ENCODE peak calls at places on chromosomes 5 and 9, in six cellular contexts. N is effector memory CD4-positive, alpha-beta T cell; X is mammary epithelial cell; W is HCT116; Y is AG04450; A is SJSA1. U is an unnamed sample.

GRCh38 chr9:127341152-127341551 is 55.8 kb upstream of the SLC2A8 start:
- DNase-seq in N (no peak), X (no peak), W (no peak), Y (no peak), A (no peak), U (no peak)

GRCh38 chr5:171907731-171908343 is 98.6 kb downstream of the FBXW11 start:
- DNase-seq in N (no peak), X (peak; percentile 48), W (peak; percentile 37), Y (peak; percentile 43), A (peak; percentile 70), U (peak; percentile 30)

GRCh38 chr9:14945351-14945750 is 35.1 kb upstream of the FREM1 start:
- DNase-seq in N (no peak), X (no peak), W (no peak), Y (no peak), A (no peak), U (no peak)

GRCh38 chr5:36270175-36270574 is 28.4 kb upstream of the NADK2 start:
- DNase-seq in N (no peak), X (no peak), W (no peak), Y (no peak), A (no peak), U (no peak)

GRCh38 chr9:19108038-19108437 is 5.3 kb upstream of the HAUS6 start:
- DNase-seq in N (no peak), X (no peak), W (no peak), Y (no peak), A (no peak), U (no peak)

GRCh38 chr5:149028984-149029383 is 33.9 kb downstream of the SH3TC2 start:
- DNase-seq in N (no peak), X (no peak), W (no peak), Y (no peak), A (no peak), U (no peak)

GRCh38 chr9:127898433-127899199 is 787 bp downstream of the ST6GALNAC6 start:
- DNase-seq in N (no peak), X (no peak), W (no peak), Y (peak; percentile 64), A (peak; percentile 51), U (peak; percentile 42)

GRCh38 chr9:137666950-137667670 is 48.3 kb downstream of the EHMT1 start:
- DNase-seq in N (no peak), X (no peak), W (no peak), Y (no peak), A (no peak), U (no peak)

GRCh38 chr5:138685052-138685755 is 68.0 kb upstream of the CTNNA1 start:
- DNase-seq in N (no peak), X (peak; percentile 59), W (no peak), Y (no peak), A (no peak), U (no peak)

GRCh38 chr9:35993976-35994720 is 36.2 kb upstream of the OR2S2 start:
- DNase-seq in N (no peak), X (no peak), W (no peak), Y (peak; percentile 7), A (no peak), U (no peak)

GRCh38 chr9:130944510-130945058 is 5.5 kb upstream of the FIBCD1 start:
- DNase-seq in N (no peak), X (no peak), W (no peak), Y (no peak), A (no peak), U (no peak)

GRCh38 chr5:139223481-139223880 is 25.3 kb upstream of the SIL1 start:
- DNase-seq in N (no peak), X (no peak), W (no peak), Y (no peak), A (no peak), U (no peak)

GRCh38 chr9:5622019-5622418 is 6.9 kb upstream of the RIC1 start:
- DNase-seq in N (no peak), X (peak; percentile 73), W (no peak), Y (peak; percentile 50), A (peak; percentile 50), U (no peak)

GRCh38 chr5:96753848-96754247 is 53.9 kb downstream of the ERAP1 start:
- DNase-seq in N (no peak), X (no peak), W (no peak), Y (no peak), A (no peak), U (no peak)

GRCh38 chr9:119094086-119094485 is 275.1 kb downstream of the BRINP1 start:
- DNase-seq in N (no peak), X (no peak), W (no peak), Y (no peak), A (no peak), U (no peak)

GRCh38 chr5:124289122-124289521 is 457.3 kb downstream of the ZNF608 start:
- DNase-seq in N (no peak), X (no peak), W (no peak), Y (no peak), A (no peak), U (peak; percentile 48)

GRCh38 chr5:56981906-56982305 is 30.0 kb upstream of the MIER3 start:
- DNase-seq in N (no peak), X (no peak), W (no peak), Y (no peak), A (no peak), U (no peak)

GRCh38 chr9:70117835-70118319 is 74.2 kb downstream of the MAMDC2 start:
- DNase-seq in N (no peak), X (peak; percentile 42), W (no peak), Y (no peak), A (no peak), U (no peak)

GRCh38 chr9:98429613-98430012 is 174.2 kb upstream of the TBC1D2 start:
- DNase-seq in N (no peak), X (no peak), W (no peak), Y (peak; percentile 16), A (no peak), U (no peak)

GRCh38 chr9:121985792-121986494 is 107.2 kb downstream of the TTLL11 start:
- DNase-seq in N (no peak), X (no peak), W (no peak), Y (no peak), A (no peak), U (no peak)

GRCh38 chr5:172939561-172939960 is 19.7 kb upstream of the RPL26L1 start:
- DNase-seq in N (no peak), X (no peak), W (no peak), Y (no peak), A (no peak), U (peak; percentile 22)

GRCh38 chr9:90948156-90948555 is 146.5 kb downstream of the SYK start:
- DNase-seq in N (no peak), X (no peak), W (no peak), Y (no peak), A (no peak), U (no peak)

GRCh38 chr5:142015781-142016533 is 3.1 kb upstream of the GNPDA1 start:
- DNase-seq in N (peak; percentile 25), X (peak; percentile 66), W (no peak), Y (no peak), A (peak; percentile 38), U (no peak)

GRCh38 chr5:101306391-101307137 is 403.5 kb upstream of the ST8SIA4 start:
- DNase-seq in N (no peak), X (no peak), W (peak; percentile 6), Y (no peak), A (peak; percentile 29), U (no peak)

DNA sequence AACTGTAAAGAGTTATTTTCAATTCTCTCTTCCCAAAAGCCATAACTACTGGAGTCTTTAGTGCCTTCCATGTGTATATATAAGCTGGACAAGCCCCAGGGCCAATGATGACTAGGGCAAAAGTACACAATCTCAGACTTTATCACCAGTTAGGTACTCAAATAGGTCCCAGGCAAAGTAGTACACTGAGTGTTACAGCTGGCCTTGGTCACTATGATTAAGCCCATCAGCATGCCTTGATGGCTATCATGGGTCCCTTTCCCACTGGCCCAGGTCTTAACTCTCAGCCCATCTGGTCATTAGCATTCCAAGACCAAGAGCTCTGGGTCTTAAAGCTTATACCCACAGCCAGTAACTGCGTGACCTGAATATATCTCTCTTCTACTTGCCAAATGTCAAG is 62.5 kb downstream of the NR6A1 start:
- DNase-seq in N (no peak), X (peak; percentile 20), W (no peak), Y (no peak), A (peak; percentile 47), U (no peak)
- H3K27ac ChIP-seq in N (no peak overlapping the region), X (no peak overlapping the region), W (no peak overlapping the region), Y (no peak overlapping the region), A (peak overlapping the region; percentile 47), U (no peak overlapping the region)

DNA sequence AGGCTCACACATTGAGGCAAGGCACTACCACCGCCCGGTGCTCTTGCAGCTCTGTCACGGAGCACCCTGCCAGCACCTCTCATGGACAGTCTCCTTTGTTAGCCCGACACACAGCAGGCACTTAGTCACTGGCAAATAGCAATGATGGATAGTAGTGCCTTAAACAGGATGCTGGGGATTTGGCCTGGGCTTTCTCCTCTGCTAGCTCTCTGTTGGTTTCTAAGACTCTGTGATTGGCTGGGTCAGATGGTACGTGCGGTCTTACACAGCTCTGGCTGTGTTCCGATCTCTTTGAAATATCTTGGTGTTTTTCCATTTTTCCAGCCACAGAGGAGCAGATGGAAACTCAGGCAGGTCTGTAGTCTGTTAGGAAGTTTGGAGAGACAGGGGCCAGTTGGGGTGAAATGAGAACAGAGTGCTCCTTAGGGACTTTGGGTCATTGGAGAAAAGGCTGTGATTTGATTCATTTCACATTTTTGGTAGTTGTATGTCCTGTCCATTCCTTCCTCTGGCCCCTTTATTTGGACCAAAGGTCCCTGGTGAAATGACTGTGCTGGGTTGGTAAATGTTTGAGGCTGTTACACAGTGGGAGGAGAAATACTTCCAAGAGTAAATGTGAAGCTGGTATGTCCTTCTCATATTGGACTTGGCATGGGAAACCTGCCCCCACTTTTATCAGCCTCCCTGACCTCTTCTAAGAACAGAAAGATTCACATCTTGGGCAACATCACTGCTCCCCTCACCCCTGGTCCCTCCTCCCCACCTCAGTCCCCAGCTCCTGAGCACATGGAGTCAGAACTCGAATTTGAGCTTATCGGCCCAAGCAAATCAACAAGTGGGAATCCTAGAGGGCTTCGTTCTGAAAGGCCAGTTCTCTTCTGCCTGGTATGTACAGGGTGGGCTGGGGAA is 3.4 kb downstream of the SMIM3 start:
- DNase-seq in N (no peak), X (peak; percentile 88), W (no peak), Y (peak; percentile 69), A (no peak), U (no peak)
- H3K27ac ChIP-seq in N (peak overlapping the region; percentile 4), X (peak overlapping the region; percentile 81), W (peak overlapping the region; percentile 89), Y (peak overlapping the region; percentile 87), A (no peak overlapping the region), U (peak overlapping the region; percentile 14)

DNA sequence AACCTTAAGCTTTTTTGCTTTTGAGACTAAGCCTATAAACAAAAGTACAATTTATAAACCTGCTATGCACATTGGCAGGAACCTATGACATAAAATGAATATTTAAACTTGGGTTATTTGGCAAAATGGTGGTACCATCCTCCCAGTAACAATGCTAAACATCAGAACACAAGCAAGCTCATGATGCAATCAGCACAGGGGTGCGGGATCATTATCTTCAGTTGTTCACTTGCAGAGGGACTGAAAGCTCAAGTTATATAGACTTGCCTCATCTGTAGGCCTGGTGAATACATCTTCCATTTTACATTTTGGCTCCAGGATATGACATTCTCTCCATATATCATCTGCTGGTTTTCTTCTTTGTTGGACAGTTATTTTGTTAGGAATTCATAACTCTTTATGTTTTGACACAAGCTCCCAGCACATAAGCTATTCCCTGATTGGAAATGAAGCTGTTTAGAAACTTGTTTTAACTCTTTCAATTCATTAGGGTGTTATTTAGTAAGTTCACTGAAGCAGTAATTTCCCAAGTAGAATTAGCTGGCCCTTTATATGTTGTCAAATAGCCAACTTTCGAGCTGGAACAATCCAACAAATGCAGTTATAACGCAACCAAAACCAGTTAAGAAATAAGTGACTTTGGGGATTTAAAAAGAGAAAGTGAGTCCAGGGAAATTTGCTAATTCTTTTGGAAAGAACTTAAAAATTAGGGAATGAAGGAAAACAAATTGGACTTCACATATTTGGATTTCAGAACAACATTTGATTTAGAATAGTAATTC is 124.8 kb upstream of the LIFR start:
- DNase-seq in N (no peak), X (no peak), W (no peak), Y (no peak), A (no peak), U (no peak)
- H3K27ac ChIP-seq in N (no peak overlapping the region), X (no peak overlapping the region), W (no peak overlapping the region), Y (no peak overlapping the region), A (no peak overlapping the region), U (peak overlapping the region; percentile 92)

GRCh38 chr9:105223544-105224140 is 20.8 kb upstream of the SLC44A1 start:
- DNase-seq in N (no peak), X (no peak), W (no peak), Y (no peak), A (no peak), U (no peak)
- H3K27ac ChIP-seq in N (no peak overlapping the region), X (no peak overlapping the region), W (no peak overlapping the region), Y (no peak overlapping the region), A (no peak overlapping the region), U (no peak overlapping the region)

U was measured in substantia nigra.